ENCODE peak calls at places on chromosomes 7 and 10, in five cellular contexts. One of them, this sample, is unnamed.

GRCh38 chr7:32536585-32536984 is 41.3 kb downstream of the AVL9 start:
- DNase-seq in sigmoid colon: no peak
- DNase-seq in HepG2: no peak
- DNase-seq in body of pancreas: no peak
- DNase-seq in stomach: no peak
- DNase-seq in this sample: no peak

GRCh38 chr10:103666109-103666508 is 172.6 kb downstream of the NEURL1 start:
- DNase-seq in sigmoid colon: no peak
- DNase-seq in HepG2: no peak
- DNase-seq in body of pancreas: peak
- DNase-seq in stomach: no peak
- DNase-seq in this sample: no peak

GRCh38 chr10:92327445-92328433 is 36.8 kb downstream of the MARCHF5 start:
- DNase-seq in sigmoid colon: no peak
- DNase-seq in HepG2: peak
- DNase-seq in body of pancreas: no peak
- DNase-seq in stomach: no peak
- DNase-seq in this sample: no peak

GRCh38 chr10:21329995-21330627 is 195.4 kb downstream of the SKIDA1 start:
- DNase-seq in sigmoid colon: no peak
- DNase-seq in HepG2: peak
- DNase-seq in body of pancreas: peak
- DNase-seq in stomach: no peak
- DNase-seq in this sample: no peak

GRCh38 chr7:4383584-4383983 is 298.5 kb upstream of the FOXK1 start:
- DNase-seq in sigmoid colon: no peak
- DNase-seq in HepG2: no peak
- DNase-seq in body of pancreas: no peak
- DNase-seq in stomach: no peak
- DNase-seq in this sample: no peak

GRCh38 chr7:132065193-132065972 is 509.0 kb upstream of the PODXL start:
- DNase-seq in sigmoid colon: peak
- DNase-seq in HepG2: no peak
- DNase-seq in body of pancreas: peak
- DNase-seq in stomach: no peak
- DNase-seq in this sample: no peak

GRCh38 chr10:22997102-22997501 is 69.2 kb downstream of the ARMC3 start:
- DNase-seq in sigmoid colon: no peak
- DNase-seq in HepG2: no peak
- DNase-seq in body of pancreas: no peak
- DNase-seq in stomach: no peak
- DNase-seq in this sample: no peak

GRCh38 chr10:104284783-104285182 is 15.8 kb downstream of the GSTO2 start:
- DNase-seq in sigmoid colon: no peak
- DNase-seq in HepG2: no peak
- DNase-seq in body of pancreas: no peak
- DNase-seq in stomach: no peak
- DNase-seq in this sample: no peak

GRCh38 chr7:140144821-140145220 is 32.0 kb downstream of the KDM7A start:
- DNase-seq in sigmoid colon: no peak
- DNase-seq in HepG2: no peak
- DNase-seq in body of pancreas: no peak
- DNase-seq in stomach: no peak
- DNase-seq in this sample: no peak

GRCh38 chr7:7641129-7641663 is 644 bp downstream of the UMAD1 start:
- DNase-seq in sigmoid colon: no peak
- DNase-seq in HepG2: peak
- DNase-seq in body of pancreas: no peak
- DNase-seq in stomach: no peak
- DNase-seq in this sample: no peak

GRCh38 chr10:37067576-37067975 is 57.8 kb upstream of the ANKRD30A start:
- DNase-seq in sigmoid colon: no peak
- DNase-seq in HepG2: no peak
- DNase-seq in body of pancreas: no peak
- DNase-seq in stomach: no peak
- DNase-seq in this sample: no peak

GRCh38 chr7:39978252-39978934 is 28.3 kb downstream of the CDK13 start:
- DNase-seq in sigmoid colon: no peak
- DNase-seq in HepG2: no peak
- DNase-seq in body of pancreas: no peak
- DNase-seq in stomach: no peak
- DNase-seq in this sample: no peak

GRCh38 chr7:123423622-123424021 is 110.8 kb downstream of the IQUB start:
- DNase-seq in sigmoid colon: no peak
- DNase-seq in HepG2: no peak
- DNase-seq in body of pancreas: no peak
- DNase-seq in stomach: no peak
- DNase-seq in this sample: no peak

GRCh38 chr10:119657725-119658124 is 6.5 kb downstream of the BAG3 start:
- DNase-seq in sigmoid colon: peak
- DNase-seq in HepG2: no peak
- DNase-seq in body of pancreas: no peak
- DNase-seq in stomach: no peak
- DNase-seq in this sample: peak

GRCh38 chr10:107915277-107915634 is 750.8 kb upstream of the SORCS1 start:
- DNase-seq in sigmoid colon: no peak
- DNase-seq in HepG2: peak
- DNase-seq in body of pancreas: peak
- DNase-seq in stomach: no peak
- DNase-seq in this sample: no peak

GRCh38 chr10:4083509-4084003 is 298.5 kb upstream of the KLF6 start:
- DNase-seq in sigmoid colon: peak
- DNase-seq in HepG2: no peak
- DNase-seq in body of pancreas: no peak
- DNase-seq in stomach: no peak
- DNase-seq in this sample: no peak

GRCh38 chr7:45985902-45986301 is 64.8 kb upstream of the IGFBP3 start:
- DNase-seq in sigmoid colon: no peak
- DNase-seq in HepG2: no peak
- DNase-seq in body of pancreas: no peak
- DNase-seq in stomach: no peak
- DNase-seq in this sample: no peak

GRCh38 chr7:81990395-81990794 is 220.5 kb upstream of the HGF start:
- DNase-seq in sigmoid colon: no peak
- DNase-seq in HepG2: no peak
- DNase-seq in body of pancreas: no peak
- DNase-seq in stomach: no peak
- DNase-seq in this sample: no peak

GRCh38 chr10:44662002-44662401 is 249.1 kb upstream of the TMEM72 start:
- DNase-seq in sigmoid colon: no peak
- DNase-seq in HepG2: no peak
- DNase-seq in body of pancreas: no peak
- DNase-seq in stomach: no peak
- DNase-seq in this sample: no peak

GRCh38 chr7:47407821-47408674 is 173.9 kb downstream of the TNS3 start:
- DNase-seq in sigmoid colon: peak
- DNase-seq in HepG2: no peak
- DNase-seq in body of pancreas: no peak
- DNase-seq in stomach: peak
- DNase-seq in this sample: no peak

GRCh38 chr7:90303241-90303640 is 17.9 kb downstream of the FAM237B start:
- DNase-seq in sigmoid colon: no peak
- DNase-seq in HepG2: no peak
- DNase-seq in body of pancreas: no peak
- DNase-seq in stomach: no peak
- DNase-seq in this sample: no peak

GRCh38 chr7:30068117-30068516 is 39.9 kb downstream of the PLEKHA8 start:
- DNase-seq in sigmoid colon: no peak
- DNase-seq in HepG2: no peak
- DNase-seq in body of pancreas: no peak
- DNase-seq in stomach: no peak
- DNase-seq in this sample: no peak

GRCh38 chr7:90271753-90272152 is 26.8 kb downstream of the CFAP69 start:
- DNase-seq in sigmoid colon: no peak
- DNase-seq in HepG2: peak
- DNase-seq in body of pancreas: no peak
- DNase-seq in stomach: no peak
- DNase-seq in this sample: no peak

GRCh38 chr7:133310232-133310852 is 57.5 kb downstream of the EXOC4 start:
- DNase-seq in sigmoid colon: no peak
- DNase-seq in HepG2: peak
- DNase-seq in body of pancreas: peak
- DNase-seq in stomach: peak
- DNase-seq in this sample: no peak

GRCh38 chr10:89047397-89047796 is 56.8 kb downstream of the FAS start:
- DNase-seq in sigmoid colon: no peak
- DNase-seq in HepG2: no peak
- DNase-seq in body of pancreas: no peak
- DNase-seq in stomach: no peak
- DNase-seq in this sample: no peak

GRCh38 chr7:89334785-89335184 is 539.2 kb upstream of the TEX47 start:
- DNase-seq in sigmoid colon: no peak
- DNase-seq in HepG2: peak
- DNase-seq in body of pancreas: no peak
- DNase-seq in stomach: no peak
- DNase-seq in this sample: no peak

GRCh38 chr7:30430300-30430699 is 48.3 kb downstream of the NOD1 start:
- DNase-seq in sigmoid colon: peak
- DNase-seq in HepG2: no peak
- DNase-seq in body of pancreas: peak
- DNase-seq in stomach: no peak
- DNase-seq in this sample: no peak

GRCh38 chr10:121681982-121682687 is 83.9 kb upstream of the FGFR2 start:
- DNase-seq in sigmoid colon: no peak
- DNase-seq in HepG2: no peak
- DNase-seq in body of pancreas: no peak
- DNase-seq in stomach: no peak
- DNase-seq in this sample: no peak

GRCh38 chr10:75782463-75783248 is 351.2 kb downstream of the LRMDA start:
- DNase-seq in sigmoid colon: no peak
- DNase-seq in HepG2: no peak
- DNase-seq in body of pancreas: peak
- DNase-seq in stomach: no peak
- DNase-seq in this sample: no peak

GRCh38 chr7:74225400-74225799 is 15.6 kb downstream of the LAT2 start:
- DNase-seq in sigmoid colon: no peak
- DNase-seq in HepG2: no peak
- DNase-seq in body of pancreas: no peak
- DNase-seq in stomach: no peak
- DNase-seq in this sample: no peak
- TF ChIP-seq POLR2A in sigmoid colon: no peak
- TF ChIP-seq POLR2A in HepG2: no peak
- TF ChIP-seq POLR2A in body of pancreas: no peak
- TF ChIP-seq POLR2A in stomach: no peak
- TF ChIP-seq POLR2A in this sample: no peak

DNA sequence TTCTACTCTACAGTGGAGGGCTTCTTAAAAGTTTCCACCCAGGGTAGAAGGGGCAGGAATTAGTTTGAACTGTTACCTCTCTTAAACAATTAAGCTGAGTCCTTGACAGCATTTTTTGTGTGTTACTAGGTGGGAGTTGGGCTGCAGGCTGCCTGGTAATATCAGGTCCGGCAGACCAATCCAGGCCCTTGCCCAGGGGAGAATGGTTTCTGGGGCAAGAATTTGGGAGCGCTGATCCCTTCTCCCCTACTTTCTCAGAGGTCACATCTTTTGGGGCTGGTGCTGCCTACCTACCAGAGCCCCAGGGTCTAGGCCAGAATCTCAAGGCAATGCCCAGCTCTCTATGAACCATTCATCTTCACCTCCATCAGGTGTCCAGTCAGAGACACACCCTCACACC is 1.6 kb downstream of the PPRC1 start:
- DNase-seq in sigmoid colon: no peak
- DNase-seq in HepG2: no peak
- DNase-seq in body of pancreas: no peak
- DNase-seq in stomach: no peak
- DNase-seq in this sample: no peak
- H3K4me3 ChIP-seq in sigmoid colon: no peak
- H3K4me3 ChIP-seq in HepG2: peak
- H3K4me3 ChIP-seq in body of pancreas: no peak
- H3K4me3 ChIP-seq in stomach: peak
- H3K4me3 ChIP-seq in this sample: peak

GRCh38 chr7:25754333-25754732 is 397.7 kb upstream of the NFE2L3 start:
- DNase-seq in sigmoid colon: peak
- DNase-seq in HepG2: no peak
- DNase-seq in body of pancreas: no peak
- DNase-seq in stomach: no peak
- DNase-seq in this sample: no peak

GRCh38 chr7:25752967-25753791 is 398.8 kb upstream of the NFE2L3 start:
- DNase-seq in sigmoid colon: no peak
- DNase-seq in HepG2: no peak
- DNase-seq in body of pancreas: no peak
- DNase-seq in stomach: no peak
- DNase-seq in this sample: no peak

GRCh38 chr7:25752169-25752568 is 399.8 kb upstream of the NFE2L3 start:
- DNase-seq in sigmoid colon: no peak
- DNase-seq in HepG2: no peak
- DNase-seq in body of pancreas: no peak
- DNase-seq in stomach: no peak
- DNase-seq in this sample: no peak

GRCh38 chr7:25753837-25754236 is 398.2 kb upstream of the NFE2L3 start:
- DNase-seq in sigmoid colon: no peak
- DNase-seq in HepG2: no peak
- DNase-seq in body of pancreas: no peak
- DNase-seq in stomach: no peak
- DNase-seq in this sample: no peak

GRCh38 chr7:25750738-25751529 is 401.1 kb upstream of the NFE2L3 start:
- DNase-seq in sigmoid colon: no peak
- DNase-seq in HepG2: no peak
- DNase-seq in body of pancreas: no peak
- DNase-seq in stomach: no peak
- DNase-seq in this sample: no peak
- H3K27ac ChIP-seq in sigmoid colon: peak
- H3K27ac ChIP-seq in HepG2: no peak
- H3K27ac ChIP-seq in body of pancreas: no peak
- H3K27ac ChIP-seq in stomach: peak
- H3K27ac ChIP-seq in this sample: no peak

DNA sequence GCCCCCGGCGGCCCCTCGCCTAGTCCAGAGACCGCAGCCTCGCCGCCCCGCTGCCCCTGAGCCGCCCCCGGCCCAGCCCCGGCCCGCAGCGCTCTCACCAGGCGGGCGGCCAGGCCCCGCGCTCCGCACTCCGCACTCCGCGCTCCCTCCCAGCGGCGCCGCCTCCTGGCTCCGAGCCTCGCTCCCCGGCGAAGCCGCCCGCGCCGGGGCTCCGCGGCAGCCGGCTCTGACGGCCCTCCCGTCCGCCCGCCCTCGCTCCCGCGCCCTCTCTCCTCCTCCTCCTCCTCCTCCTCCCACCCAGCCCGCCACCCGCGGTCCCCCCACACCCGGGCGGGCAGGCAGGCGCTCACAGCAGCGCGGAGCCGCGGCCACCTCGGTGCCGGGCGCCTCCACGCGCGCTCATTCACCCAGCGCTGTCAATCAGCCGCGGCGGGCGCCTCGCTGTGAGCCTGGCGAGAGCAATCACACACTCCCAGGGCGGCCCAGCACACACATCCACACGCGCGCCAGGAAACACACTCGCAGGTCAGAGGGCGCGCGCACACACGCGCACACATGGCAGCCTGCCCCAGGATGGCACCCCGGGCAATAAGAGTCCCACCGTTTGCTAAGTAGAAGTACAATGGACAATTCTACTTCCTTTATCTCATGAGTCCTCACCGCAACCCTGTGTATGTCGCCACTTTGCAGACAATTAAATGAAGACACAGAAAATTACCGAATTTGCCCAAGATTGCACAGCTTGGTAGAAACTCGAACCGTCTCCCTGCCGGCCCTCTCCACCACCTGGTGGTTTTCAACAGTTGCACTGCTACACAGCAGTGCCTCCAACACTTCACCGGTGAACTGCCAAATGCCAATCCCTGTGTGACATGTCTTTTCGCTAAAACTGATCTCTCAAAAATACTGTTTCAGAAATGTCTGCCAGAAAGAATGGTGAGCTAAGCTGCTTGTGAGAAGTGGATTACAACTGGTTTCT is at the start of gene PRRT4:
- DNase-seq in sigmoid colon: peak
- DNase-seq in HepG2: no peak
- DNase-seq in body of pancreas: peak
- DNase-seq in stomach: peak
- DNase-seq in this sample: peak
- TF ChIP-seq POLR2A in sigmoid colon: no peak
- TF ChIP-seq POLR2A in HepG2: no peak
- TF ChIP-seq POLR2A in body of pancreas: no peak
- TF ChIP-seq POLR2A in stomach: no peak
- TF ChIP-seq POLR2A in this sample: no peak